ENCODE peak calls at places on chromosomes 16 and 17, in five cellular contexts. O is heart left ventricle, A is PC-9, X is Peyer's patch, G is fibroblast of lung. S is an unnamed sample.

GRCh38 chr17:20051624-20052023 is 42.5 kb downstream of the SPECC1 start:
- DNase-seq in X (no peak), O (no peak), G (no peak), A (no peak), S (no peak)

GRCh38 chr17:30263552-30264333 is 28.0 kb downstream of the BLMH start:
- DNase-seq in X (no peak), A (no peak), O (no peak), G (no peak), S (no peak)

GRCh38 chr17:68458260-68459029 is 1.1 kb upstream of the WIPI1 start:
- DNase-seq in X (no peak), A (no peak), G (no peak), O (no peak), S (no peak)

GRCh38 chr16:58499615-58500328 is at the start of gene NDRG4:
- DNase-seq in G (peak; percentile 80), X (peak; percentile 31), A (peak; percentile 61), O (peak; percentile 79), S (peak; percentile 87)

GRCh38 chr16:1613728-1614225 is 1.6 kb downstream of the CRAMP1 start:
- DNase-seq in A (no peak), O (no peak), X (no peak), G (no peak), S (no peak)

GRCh38 chr16:23784811-23785447 is 30.1 kb downstream of the CHP2 start:
- DNase-seq in G (peak; percentile 1), O (no peak), A (no peak), X (no peak), S (no peak)

GRCh38 chr16:1338119-1338730 is 4.8 kb downstream of the BAIAP3 start:
- DNase-seq in A (peak; percentile 48), O (no peak), G (no peak), X (peak; percentile 68), S (no peak)

GRCh38 chr16:19114359-19115147 is 789 bp downstream of the ITPRIPL2 start:
- DNase-seq in G (peak; percentile 78), A (peak; percentile 55), O (peak; percentile 71), X (peak; percentile 42), S (no peak)

GRCh38 chr16:1786242-1787055 is 3.7 kb downstream of the NUBP2 start:
- DNase-seq in A (no peak), G (no peak), O (peak; percentile 21), X (no peak), S (no peak)

GRCh38 chr17:75662511-75662910 is 4.4 kb downstream of the RECQL5 start:
- DNase-seq in O (no peak), A (no peak), G (no peak), X (no peak), S (no peak)

GRCh38 chr17:2724783-2725164 is 13.2 kb upstream of the CLUH start:
- DNase-seq in X (no peak), O (peak; percentile 53), A (no peak), G (peak; percentile 25), S (no peak)

GRCh38 chr17:81651692-81652091 is 4.7 kb downstream of the PDE6G start:
- DNase-seq in G (peak; percentile 87), X (no peak), O (no peak), A (peak; percentile 70), S (no peak)

GRCh38 chr17:36949461-36949927 is 740 bp downstream of the AATF start:
- DNase-seq in O (no peak), X (no peak), A (no peak), G (peak; percentile 60), S (no peak)

GRCh38 chr17:15511142-15511541 is 43.7 kb upstream of the CDRT4 start:
- DNase-seq in G (no peak), X (no peak), A (no peak), O (no peak), S (no peak)

GRCh38 chr16:87582966-87583325 is 19.4 kb upstream of the JPH3 start:
- DNase-seq in O (no peak), G (no peak), A (no peak), X (no peak), S (no peak)
- H3K27ac ChIP-seq in O (peak overlapping the region; percentile 87), G (peak overlapping the region; percentile 97), A (no peak overlapping the region), X (peak overlapping the region; percentile 91), S (no peak overlapping the region)

GRCh38 chr17:57849163-57849873 is 526 bp downstream of the MRPS23 start:
- DNase-seq in X (no peak), A (no peak), G (no peak), O (no peak), S (no peak)

GRCh38 chr17:57852955-57853328 is 3.1 kb upstream of the MRPS23 start:
- DNase-seq in O (no peak), A (no peak), G (no peak), X (no peak), S (no peak)

GRCh38 chr17:57853695-57854094 is 3.9 kb upstream of the MRPS23 start:
- DNase-seq in O (peak; percentile 79), G (no peak), X (no peak), A (no peak), S (no peak)

GRCh38 chr17:57849874-57850754 is at the start of gene MRPS23:
- DNase-seq in X (peak; percentile 96), G (peak; percentile 99), O (peak; percentile 99), A (peak; percentile 98), S (peak; percentile 91)

GRCh38 chr17:57852041-57852954 is 2.5 kb upstream of the MRPS23 start:
- DNase-seq in A (no peak), X (no peak), O (no peak), G (no peak), S (no peak)
- H3K27ac ChIP-seq in A (no peak overlapping the region), X (peak overlapping the region; percentile 86), O (peak overlapping the region; percentile 97), G (no peak overlapping the region), S (peak overlapping the region; percentile 26)

GRCh38 chr17:7025240-7025639 is 2.4 kb downstream of the BCL6B start:
- DNase-seq in X (no peak), O (no peak), G (no peak), A (no peak), S (no peak)

GRCh38 chr17:7026471-7027115 is 3.7 kb downstream of the BCL6B start:
- DNase-seq in X (no peak), O (no peak), G (no peak), A (no peak), S (no peak)

GRCh38 chr17:7029096-7029495 is 6.2 kb downstream of the BCL6B start:
- DNase-seq in X (no peak), A (no peak), G (no peak), O (no peak), S (no peak)

GRCh38 chr17:7027335-7027734 is 4.5 kb downstream of the BCL6B start:
- DNase-seq in O (no peak), A (no peak), G (no peak), X (no peak), S (no peak)

GRCh38 chr17:7029659-7030058 is 6.2 kb upstream of the SLC16A13 start:
- DNase-seq in A (no peak), X (peak; percentile 67), G (no peak), O (peak; percentile 67), S (no peak)
- H3K27ac ChIP-seq in A (no peak overlapping the region), X (peak overlapping the region; percentile 39), G (no peak overlapping the region), O (peak overlapping the region; percentile 49), S (no peak overlapping the region)

GRCh38 chr17:78979780-78980623 is at the start of gene LGALS3BP:
- DNase-seq in X (peak; percentile 28), O (peak; percentile 89), A (peak; percentile 76), G (peak; percentile 82), S (peak; percentile 73)
- H3K27ac ChIP-seq in X (peak within 1 kb of the TSS; percentile 78), O (peak within 1 kb of the TSS; percentile 72), A (peak within 1 kb of the TSS; percentile 45), G (peak within 1 kb of the TSS; percentile 43), S (peak within 1 kb of the TSS; percentile 92)